ENCODE peak calls at places on chromosomes 3 and 15, in ten cellular contexts. V is AML-193; Q is activated CD4-positive, alpha-beta T cell treated with anti-CD3 and anti-CD28 coated beads for 24 hours; S is heart right ventricle; M is astrocyte of the spinal cord; Z is HuH-7; Y is fibroblast of the conjunctiva; I is T-helper 17 cell; X is left lung; R is NCI-H2081. U is an unnamed sample.

GRCh38 chr3:34305266-34305665 is 506.8 kb downstream of the PDCD6IP start:
- DNase-seq in I (no peak), X (no peak), Y (no peak), R (no peak), S (no peak), M (no peak), V (no peak), Z (no peak), Q (no peak), U (no peak)

GRCh38 chr15:48796930-48797329 is 13.9 kb downstream of the CEP152 start:
- DNase-seq in X (no peak), M (peak; percentile 69), V (no peak), Y (no peak), I (no peak), S (no peak), Q (no peak), Z (no peak), R (no peak), U (no peak)

GRCh38 chr3:128348075-128348474 is 118.6 kb downstream of the DNAJB8 start:
- DNase-seq in S (no peak), I (no peak), R (no peak), Y (no peak), Z (no peak), M (no peak), X (no peak), V (no peak), Q (no peak), U (no peak)

GRCh38 chr3:127672429-127673190 is at the start of gene ABTB1:
- DNase-seq in S (peak; percentile 82), R (peak; percentile 88), V (peak; percentile 78), M (peak; percentile 73), Q (peak; percentile 75), I (peak; percentile 76), X (peak; percentile 99), Y (peak; percentile 33), Z (peak; percentile 91), U (peak; percentile 47)

GRCh38 chr15:40436892-40437753 is 3.6 kb upstream of the BAHD1 start:
- DNase-seq in X (peak; percentile 72), S (no peak), Z (no peak), I (no peak), R (no peak), M (no peak), Y (no peak), Q (no peak), V (no peak), U (no peak)

GRCh38 chr3:100966049-100966471 is 27.2 kb downstream of the ABI3BP start:
- DNase-seq in M (no peak), I (no peak), Y (no peak), Z (no peak), Q (no peak), X (no peak), V (no peak), R (no peak), S (peak; percentile 15), U (no peak)

GRCh38 chr3:160183375-160184076 is 41.7 kb upstream of the C3orf80 start:
- DNase-seq in Z (no peak), M (peak; percentile 16), V (no peak), I (no peak), Y (no peak), X (no peak), S (no peak), Q (no peak), R (no peak), U (no peak)

GRCh38 chr3:100364421-100364820 is 29.9 kb downstream of the NIT2 start:
- DNase-seq in S (no peak), M (no peak), R (no peak), X (no peak), I (no peak), Z (no peak), V (no peak), Q (no peak), Y (no peak), U (no peak)

GRCh38 chr3:102238362-102238761 is 196.5 kb upstream of the ZPLD1 start:
- DNase-seq in Z (no peak), V (no peak), R (peak; percentile 40), X (no peak), I (no peak), Y (no peak), M (no peak), S (no peak), Q (no peak), U (no peak)

GRCh38 chr15:81763304-81763703 is 282.5 kb downstream of the MEX3B start:
- DNase-seq in Z (no peak), M (no peak), V (no peak), Q (no peak), X (no peak), I (no peak), S (no peak), R (no peak), Y (no peak), U (no peak)

GRCh38 chr15:100943074-100943473 is 23.9 kb downstream of the LRRK1 start:
- DNase-seq in I (no peak), Q (no peak), Y (no peak), R (no peak), Z (no peak), V (no peak), S (no peak), M (no peak), X (no peak), U (no peak)

GRCh38 chr3:112116777-112117186 is 16.3 kb downstream of the GCSAM start:
- DNase-seq in X (peak; percentile 39), V (no peak), Z (no peak), I (no peak), R (no peak), Q (no peak), S (peak; percentile 49), Y (no peak), M (no peak), U (no peak)

GRCh38 chr15:27993996-27994775 is 104.9 kb downstream of the OCA2 start:
- DNase-seq in S (no peak), Z (no peak), X (no peak), Y (no peak), Q (no peak), M (no peak), V (no peak), R (no peak), I (no peak), U (no peak)

GRCh38 chr3:127480196-127480933 is 110.2 kb downstream of the TPRA1 start:
- DNase-seq in Y (no peak), M (no peak), X (no peak), Z (no peak), Q (no peak), V (no peak), S (no peak), R (no peak), I (no peak), U (no peak)

GRCh38 chr3:36380171-36381031 is at the start of gene STAC:
- DNase-seq in Z (no peak), X (peak; percentile 90), S (no peak), R (peak; percentile 43), V (no peak), Y (no peak), M (peak; percentile 30), I (no peak), Q (no peak), U (peak; percentile 4)